ENCODE peak calls at places on chromosome 10, in ten cellular contexts. F is activated CD8-positive, alpha-beta T cell treated with anti-CD3 and anti-CD28 coated beads for 36 hours; E is Calu3; H is pancreas; S is upper lobe of right lung; T is HL-60; V is astrocyte of the spinal cord; R is endothelial cell; U is fibroblast of the aortic adventitia; W is cardiac muscle cell. C is an unnamed sample.

GRCh38 chr10:103665439-103665838 is 171.9 kb downstream of the NEURL1 start:
- DNase-seq in W (no peak), R (no peak), V (no peak), T (no peak), U (no peak), F (no peak), S (no peak), H (no peak), E (no peak), C (no peak)

GRCh38 chr10:44952779-44953231 is 6.8 kb upstream of the RASSF4 start:
- DNase-seq in S (no peak), H (peak; percentile 5), F (no peak), E (no peak), V (no peak), R (no peak), W (peak; percentile 29), T (no peak), U (no peak), C (no peak)

GRCh38 chr10:71399946-71400345 is 3.2 kb downstream of the CDH23 start:
- DNase-seq in W (no peak), T (no peak), V (no peak), S (peak; percentile 32), E (no peak), R (no peak), H (no peak), U (no peak), F (no peak), C (no peak)

GRCh38 chr10:80177781-80178636 is 27.3 kb downstream of the ANXA11 start:
- DNase-seq in V (no peak), S (no peak), E (no peak), W (no peak), U (peak; percentile 51), R (no peak), F (no peak), H (no peak), T (no peak), C (peak; percentile 74)

GRCh38 chr10:70675496-70676161 is 3.3 kb downstream of the ADAMTS14 start:
- DNase-seq in S (no peak), R (no peak), E (no peak), H (no peak), F (no peak), U (no peak), T (no peak), V (no peak), W (no peak), C (no peak)

GRCh38 chr10:3624367-3624766 is 160.6 kb downstream of the KLF6 start:
- DNase-seq in H (no peak), W (no peak), V (peak; percentile 60), U (peak; percentile 20), T (no peak), F (no peak), E (no peak), S (no peak), R (no peak), C (peak; percentile 49)

GRCh38 chr10:46309511-46310142 is 22.8 kb downstream of the ANTXRL start:
- DNase-seq in W (no peak), T (no peak), V (no peak), R (no peak), F (no peak), H (no peak), S (peak; percentile 43), E (no peak), U (no peak), C (no peak)

GRCh38 chr10:91797874-91798735 is at the start of gene TNKS2:
- DNase-seq in E (peak; percentile 93), R (peak; percentile 99), U (peak; percentile 89), V (peak; percentile 96), S (peak; percentile 98), F (peak; percentile 93), T (peak; percentile 85), H (peak; percentile 91), W (peak; percentile 97), C (peak; percentile 87)

GRCh38 chr10:110918633-110919348 is at the start of gene BBIP1:
- DNase-seq in T (peak; percentile 98), E (no peak), R (peak; percentile 97), W (no peak), V (peak; percentile 100), U (peak; percentile 100), F (no peak), H (no peak), S (no peak), C (peak; percentile 100)

GRCh38 chr10:103638948-103639347 is 145.4 kb downstream of the NEURL1 start:
- DNase-seq in T (no peak), R (no peak), V (no peak), E (no peak), U (peak; percentile 48), H (no peak), F (no peak), S (no peak), W (no peak), C (no peak)

GRCh38 chr10:30365278-30365677 is 16.2 kb upstream of the MTPAP start:
- DNase-seq in W (no peak), V (no peak), S (no peak), F (no peak), T (no peak), E (no peak), R (no peak), H (no peak), U (no peak), C (no peak)

GRCh38 chr10:80131499-80131901 is 1.0 kb upstream of the PLAC9 start:
- DNase-seq in R (no peak), F (no peak), S (no peak), V (no peak), H (no peak), E (no peak), W (no peak), T (no peak), U (peak; percentile 36), C (no peak)

GRCh38 chr10:46091080-46091833 is 45.2 kb upstream of the MSMB start:
- DNase-seq in R (no peak), S (no peak), F (peak; percentile 40), E (no peak), H (no peak), W (no peak), U (no peak), V (no peak), T (no peak), C (no peak)

GRCh38 chr10:13904053-13904452 is 317.3 kb downstream of the PRPF18 start:
- DNase-seq in U (no peak), W (peak; percentile 5), T (no peak), S (peak; percentile 70), H (no peak), F (no peak), E (no peak), R (no peak), V (no peak), C (no peak)

GRCh38 chr10:121516483-121516882 is 81.8 kb downstream of the FGFR2 start:
- DNase-seq in S (no peak), W (no peak), T (no peak), E (no peak), U (no peak), R (no peak), V (no peak), H (no peak), F (no peak), C (no peak)

GRCh38 chr10:29471483-29471859 is 163.3 kb downstream of the SVIL start:
- DNase-seq in F (no peak), R (no peak), S (no peak), W (no peak), U (peak; percentile 83), V (peak; percentile 82), E (no peak), T (no peak), H (no peak), C (peak; percentile 80)

GRCh38 chr10:116316533-116316932 is 7.7 kb upstream of the CCDC172 start:
- DNase-seq in F (no peak), V (peak; percentile 3), H (no peak), S (no peak), U (no peak), W (no peak), E (no peak), T (no peak), R (no peak), C (no peak)

GRCh38 chr10:127243490-127244272 is 47.3 kb upstream of the INSYN2A start:
- DNase-seq in S (no peak), R (peak; percentile 78), T (no peak), V (peak; percentile 41), U (peak; percentile 19), H (no peak), E (peak; percentile 67), F (peak; percentile 60), W (peak; percentile 64), C (peak; percentile 11)
- TF ChIP-seq CTCF in S (peak; percentile 57), R (peak; percentile 70), T (peak; percentile 17), V (peak; percentile 79), U (peak; percentile 47), H (peak; percentile 21), E (peak; percentile 53), F (peak; percentile 53), W (peak; percentile 75), C (peak; percentile 79)

GRCh38 chr10:34249634-34250033 is 565.5 kb downstream of the PARD3 start:
- DNase-seq in S (no peak), F (no peak), T (no peak), R (no peak), E (no peak), W (no peak), U (no peak), V (no peak), H (no peak), C (no peak)
- TF ChIP-seq CTCF in S (no peak), F (no peak), T (no peak), R (no peak), E (no peak), W (no peak), U (no peak), V (no peak), H (no peak), C (peak; percentile 13)

GRCh38 chr10:126185666-126186447 is 202.4 kb downstream of the ADAM12 start:
- DNase-seq in S (no peak), R (no peak), U (peak; percentile 48), V (no peak), H (no peak), T (no peak), W (no peak), E (no peak), F (no peak), C (no peak)

GRCh38 chr10:126186746-126187145 is 201.5 kb downstream of the ADAM12 start:
- DNase-seq in R (no peak), S (no peak), U (no peak), T (no peak), E (no peak), W (no peak), F (no peak), H (no peak), V (no peak), C (no peak)

GRCh38 chr10:126191192-126191591 is 197.1 kb downstream of the ADAM12 start:
- DNase-seq in E (no peak), W (no peak), U (no peak), S (no peak), H (no peak), V (peak; percentile 49), R (no peak), F (no peak), T (no peak), C (no peak)

GRCh38 chr10:126187399-126187798 is 200.9 kb downstream of the ADAM12 start:
- DNase-seq in H (no peak), S (no peak), W (no peak), R (no peak), E (no peak), U (no peak), V (no peak), F (no peak), T (no peak), C (no peak)

GRCh38 chr10:126188679-126189200 is 199.5 kb downstream of the ADAM12 start:
- DNase-seq in S (no peak), T (no peak), F (no peak), E (no peak), R (no peak), W (no peak), H (no peak), U (no peak), V (no peak), C (no peak)
- TF ChIP-seq CTCF in S (no peak), T (no peak), F (no peak), E (no peak), R (no peak), W (no peak), H (no peak), U (no peak), V (no peak), C (no peak)

GRCh38 chr10:60549686-60550085 is 160.0 kb upstream of the ANK3 start:
- DNase-seq in T (no peak), W (peak; percentile 19), S (no peak), E (peak; percentile 5), V (peak; percentile 23), H (no peak), R (no peak), U (peak; percentile 38), F (no peak), C (no peak)
- TF ChIP-seq CTCF in T (no peak), W (peak; percentile 30), S (peak; percentile 28), E (peak; percentile 62), V (peak; percentile 29), H (peak; percentile 11), R (no peak), U (peak; percentile 37), F (peak; percentile 47), C (peak; percentile 49)